ENCODE peak calls at places on chromosomes 5 and 9, in six cellular contexts. I, H, O, Z, U and P are unnamed samples.

GRCh38 chr9:20558609-20559016 is 63.7 kb downstream of the MLLT3 start:
- DNase-seq in H (peak; percentile 78), O (no peak), Z (peak; percentile 28), U (no peak), I (peak; percentile 94), P (peak; percentile 65)

GRCh38 chr5:76145945-76146344 is 62.8 kb downstream of the SV2C start:
- DNase-seq in U (no peak), O (no peak), I (peak; percentile 8), Z (peak; percentile 22), H (peak; percentile 62), P (peak; percentile 68)

GRCh38 chr9:72991772-72992171 is 38.9 kb upstream of the ALDH1A1 start:
- DNase-seq in I (no peak), U (no peak), Z (no peak), H (no peak), O (no peak), P (no peak)

GRCh38 chr5:163938595-163938994 is 433.2 kb downstream of the MAT2B start:
- DNase-seq in I (no peak), H (no peak), O (no peak), Z (peak; percentile 47), U (no peak), P (no peak)

GRCh38 chr5:154238776-154239481 is 48.4 kb downstream of the GALNT10 start:
- DNase-seq in I (no peak), U (no peak), Z (no peak), H (no peak), O (no peak), P (peak; percentile 61)

GRCh38 chr5:179485845-179486575 is 64.3 kb upstream of the RUFY1 start:
- DNase-seq in H (no peak), I (no peak), U (no peak), Z (peak; percentile 31), O (no peak), P (no peak)

GRCh38 chr9:81526587-81526986 is 162.8 kb downstream of the TLE1 start:
- DNase-seq in Z (no peak), H (no peak), U (no peak), O (no peak), I (peak; percentile 64), P (no peak)

GRCh38 chr5:136028782-136029742 is at the start of gene TGFBI:
- DNase-seq in I (peak; percentile 68), H (peak; percentile 78), Z (peak; percentile 87), U (peak; percentile 82), O (no peak), P (peak; percentile 40)

GRCh38 chr5:165137701-165138100 is 1632.3 kb downstream of the MAT2B start:
- DNase-seq in Z (no peak), O (no peak), H (no peak), I (no peak), U (no peak), P (no peak)

GRCh38 chr9:87346061-87346665 is 151.5 kb upstream of the DAPK1 start:
- DNase-seq in O (no peak), H (no peak), I (no peak), Z (no peak), U (no peak), P (no peak)

GRCh38 chr9:100455470-100455869 is 17.5 kb upstream of the TMEFF1 start:
- DNase-seq in Z (no peak), H (no peak), U (no peak), O (no peak), I (no peak), P (no peak)

GRCh38 chr9:132099184-132099583 is 19.5 kb upstream of the MED27 start:
- DNase-seq in H (no peak), I (no peak), Z (no peak), O (no peak), U (no peak), P (no peak)

GRCh38 chr5:179195561-179196419 is 135.6 kb downstream of the ZNF354C start:
- DNase-seq in I (no peak), U (peak; percentile 41), H (no peak), Z (no peak), O (no peak), P (no peak)

GRCh38 chr5:142023836-142024235 is 11.0 kb upstream of the GNPDA1 start:
- DNase-seq in O (no peak), U (no peak), I (no peak), Z (no peak), H (no peak), P (no peak)

GRCh38 chr5:158456756-158457155 is 597.8 kb upstream of the CLINT1 start:
- DNase-seq in U (no peak), O (no peak), I (peak; percentile 85), H (peak; percentile 7), Z (peak; percentile 22), P (peak; percentile 21)

GRCh38 chr9:120912958-120913672 is 13.5 kb downstream of the TRAF1 start:
- DNase-seq in Z (no peak), O (no peak), I (no peak), U (no peak), H (no peak), P (no peak)

GRCh38 chr9:26870292-26870691 is 22.3 kb downstream of the CAAP1 start:
- DNase-seq in U (no peak), Z (peak; percentile 24), H (peak; percentile 44), I (peak; percentile 28), O (no peak), P (no peak)

GRCh38 chr5:115151208-115151805 is 18.4 kb downstream of the TRIM36 start:
- DNase-seq in Z (no peak), U (no peak), O (no peak), H (no peak), I (no peak), P (no peak)

GRCh38 chr5:96691503-96692303 is 29.5 kb downstream of the CAST start:
- DNase-seq in U (no peak), O (no peak), H (no peak), Z (peak; percentile 37), I (peak; percentile 56), P (no peak)

GRCh38 chr5:96690906-96691305 is 28.7 kb downstream of the CAST start:
- DNase-seq in Z (no peak), I (no peak), O (no peak), U (no peak), H (no peak), P (no peak)

GRCh38 chr5:96687080-96687479 is 24.9 kb downstream of the CAST start:
- DNase-seq in O (no peak), H (no peak), U (no peak), I (no peak), Z (no peak), P (peak; percentile 7)

GRCh38 chr5:96683810-96684209 is 21.6 kb downstream of the CAST start:
- DNase-seq in U (no peak), I (no peak), O (no peak), Z (no peak), H (no peak), P (no peak)

GRCh38 chr5:96687812-96688453 is 25.8 kb downstream of the CAST start:
- DNase-seq in H (peak; percentile 72), U (no peak), Z (peak; percentile 52), O (peak; percentile 71), I (no peak), P (peak; percentile 64)
- TF ChIP-seq CTCF in H (peak; percentile 79), U (peak; percentile 50), Z (peak; percentile 63), O (peak; percentile 69), I (peak; percentile 71), P (peak; percentile 50)

DNA sequence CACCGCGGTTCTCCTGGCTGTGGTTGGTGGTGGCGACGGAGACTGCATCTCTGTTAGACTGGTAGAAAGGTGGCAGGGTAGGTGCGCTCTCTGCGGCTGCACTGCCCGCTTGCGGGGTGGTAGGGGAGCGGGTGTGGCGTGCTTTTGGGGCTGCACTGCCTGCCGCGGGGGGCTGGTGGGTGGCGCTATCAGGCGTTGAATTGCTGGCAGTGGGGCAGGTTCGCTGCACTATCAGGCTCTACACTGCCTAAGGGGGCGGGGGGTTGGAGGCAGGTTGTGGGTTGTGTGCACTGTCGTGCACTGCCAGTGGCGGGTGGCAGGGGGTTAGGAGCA is 21.0 kb upstream of the TRIM52 start:
- DNase-seq in H (no peak), U (no peak), Z (no peak), I (no peak), O (no peak), P (no peak)
- H3K4me3 ChIP-seq in H (no peak overlapping the region), U (no peak overlapping the region), Z (peak overlapping the region; percentile 72), I (no peak overlapping the region), O (no peak overlapping the region), P (no peak overlapping the region)

DNA sequence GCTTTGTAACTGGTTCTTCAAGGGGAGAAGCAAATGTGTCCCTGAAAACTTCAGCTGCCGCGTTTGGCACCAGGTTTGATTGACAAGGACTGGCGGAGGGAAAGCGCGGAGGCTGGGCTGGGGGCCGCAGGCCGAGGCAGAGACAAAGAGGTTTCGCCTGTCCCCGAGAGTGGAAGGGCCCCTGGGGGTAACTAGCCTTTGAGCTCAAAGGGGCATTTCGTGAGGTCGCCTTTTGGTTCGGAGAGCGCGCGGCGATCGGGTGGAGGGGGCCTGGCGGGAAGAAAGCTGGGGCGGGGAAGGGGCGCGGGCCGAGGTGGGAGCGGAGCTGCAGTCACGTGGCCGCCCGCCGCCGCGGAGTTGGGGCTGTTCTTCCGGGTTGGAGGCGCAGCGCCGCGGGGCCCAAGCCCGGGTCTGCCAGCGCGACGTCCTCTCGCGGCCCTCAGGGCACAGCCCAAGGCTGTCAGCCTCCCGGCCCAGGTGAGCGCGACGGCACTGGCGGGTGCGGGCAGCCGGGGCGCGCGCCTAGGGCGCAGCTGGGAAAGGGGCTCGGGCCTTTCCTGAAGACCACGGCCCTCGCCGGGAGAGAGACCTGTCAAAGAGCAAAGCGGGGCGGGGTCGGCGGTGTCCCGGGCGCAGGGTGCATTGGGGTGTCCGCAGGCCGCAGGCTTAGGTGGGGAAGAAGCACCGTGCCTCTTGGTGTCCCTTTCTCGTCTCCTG is at the start of gene NNT:
- DNase-seq in U (peak; percentile 87), I (peak; percentile 42), Z (peak; percentile 86), H (peak; percentile 55), O (peak; percentile 76), P (peak; percentile 89)
- TF ChIP-seq CTCF in U (no peak), I (no peak), Z (no peak), H (no peak), O (no peak), P (no peak)

DNA sequence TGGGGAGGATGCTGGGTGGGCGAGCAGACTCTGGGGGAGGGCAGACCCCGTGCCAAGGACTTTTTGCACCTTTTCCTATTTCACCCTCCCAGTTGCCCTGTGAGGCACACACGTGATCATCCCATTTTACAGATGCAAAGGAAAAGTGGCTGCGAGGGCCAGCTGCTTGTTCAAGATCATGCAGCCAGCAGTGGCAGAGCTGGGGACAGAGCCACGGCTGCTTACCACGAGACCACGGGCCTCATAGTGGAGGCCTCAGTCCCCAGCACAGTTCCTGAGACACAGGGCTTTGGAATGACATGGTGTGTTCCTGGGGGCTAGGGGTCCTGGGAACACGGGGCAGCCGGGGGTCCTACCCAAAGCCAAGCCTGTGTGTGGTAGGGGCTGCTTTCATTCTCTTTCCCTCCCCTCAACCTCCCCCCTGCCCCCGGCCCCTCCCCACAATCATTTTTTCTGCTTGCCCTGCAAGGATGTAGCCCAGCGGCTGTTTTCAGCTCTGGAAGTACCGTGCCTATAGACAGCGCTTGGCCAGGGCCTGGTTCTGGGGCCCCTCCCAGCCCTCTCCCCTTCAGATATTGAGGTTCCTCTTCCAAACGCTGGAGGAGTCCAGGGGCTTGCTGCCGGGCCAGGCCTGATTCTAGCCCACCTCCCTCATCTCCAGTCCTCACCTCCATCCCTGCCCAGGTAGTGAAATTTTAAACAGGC is 58.5 kb upstream of the IER5L start:
- DNase-seq in H (no peak), O (no peak), Z (no peak), U (peak; percentile 21), I (no peak), P (no peak)
- H3K4me3 ChIP-seq in H (no peak overlapping the region), O (peak overlapping the region; percentile 9), Z (no peak overlapping the region), U (no peak overlapping the region), I (no peak overlapping the region), P (no peak overlapping the region)

DNA sequence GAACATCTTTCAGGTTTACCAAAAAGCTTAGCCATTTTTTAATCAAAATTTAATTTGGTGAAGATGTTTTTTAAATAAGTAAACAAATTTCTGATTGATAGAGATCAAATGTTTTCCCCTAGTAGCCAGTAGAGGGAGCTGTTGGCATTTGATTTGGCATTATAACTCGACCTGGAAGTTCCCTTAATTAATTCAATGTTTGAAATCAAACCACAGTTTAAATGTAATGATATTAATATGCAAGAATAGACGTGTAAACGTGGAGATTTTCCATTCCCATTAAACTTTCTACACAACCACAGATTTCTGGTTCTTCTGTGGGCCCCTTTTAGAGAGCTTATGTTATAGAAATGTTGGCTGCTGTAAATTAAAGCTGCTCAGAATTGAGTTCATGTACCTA is 148.1 kb upstream of the MPDZ start:
- DNase-seq in Z (peak; percentile 70), I (peak; percentile 29), U (no peak), O (peak; percentile 35), H (peak; percentile 48), P (peak; percentile 37)
- TF ChIP-seq CTCF in Z (peak; percentile 88), I (peak; percentile 62), U (peak; percentile 68), O (peak; percentile 48), H (peak; percentile 73), P (peak; percentile 59)